ENCODE peak calls at places on chromosomes 16 and 17, in five cellular contexts. I is ovary, V is aorta, Y is heart right ventricle, T is tibial artery. O is an unnamed sample.
A peak's percentile ranks its signal among the peaks of the same experiment; 100 is the strongest.

GRCh38 chr16:21227886-21228285 is 5.6 kb upstream of the ANKS4B start:
- DNase-seq in V (no peak), I (no peak), T (no peak), Y (no peak), O (no peak)

GRCh38 chr17:76943781-76944213 is 75.6 kb downstream of the MGAT5B start:
- DNase-seq in Y (no peak), V (no peak), I (no peak), T (no peak), O (no peak)

GRCh38 chr16:4370570-4371480 is 823 bp upstream of the VASN start:
- DNase-seq in V (peak; percentile 95), T (peak; percentile 94), Y (peak; percentile 82), I (peak; percentile 94), O (peak; percentile 84)

GRCh38 chr17:4004517-4005295 is 40.5 kb upstream of the ATP2A3 start:
- DNase-seq in V (peak; percentile 62), Y (peak; percentile 41), T (no peak), I (peak; percentile 73), O (peak; percentile 71)

GRCh38 chr17:64063766-64064224 is 43.4 kb upstream of the ICAM2 start:
- DNase-seq in I (peak; percentile 57), V (no peak), T (peak; percentile 47), Y (peak; percentile 43), O (peak; percentile 48)

GRCh38 chr17:35846055-35846809 is 22.5 kb downstream of the HEATR9 start:
- DNase-seq in I (no peak), T (no peak), Y (no peak), V (no peak), O (no peak)

GRCh38 chr17:79810138-79811027 is 13.5 kb upstream of the CBX8 start:
- DNase-seq in Y (peak; percentile 60), V (peak; percentile 77), T (no peak), I (no peak), O (peak; percentile 60)

GRCh38 chr17:58334661-58335060 is 6.1 kb upstream of the TSPOAP1 start:
- DNase-seq in I (no peak), V (no peak), T (no peak), Y (no peak), O (no peak)

GRCh38 chr16:57540906-57541753 is 1.3 kb upstream of the ADGRG5 start:
- DNase-seq in Y (peak; percentile 2), I (peak; percentile 32), V (no peak), T (no peak), O (no peak)

GRCh38 chr17:33436321-33436720 is 143.2 kb upstream of the ASIC2 start:
- DNase-seq in T (no peak), Y (no peak), V (no peak), I (no peak), O (no peak)

GRCh38 chr17:79732804-79733691 is 2.3 kb downstream of the ENPP7 start:
- DNase-seq in Y (no peak), V (peak; percentile 66), I (no peak), T (no peak), O (no peak)

GRCh38 chr17:27993723-27994310 is 48.7 kb upstream of the NLK start:
- DNase-seq in T (no peak), V (no peak), I (no peak), Y (no peak), O (no peak)

GRCh38 chr16:68219708-68220378 is 16.1 kb downstream of the ESRP2 start:
- DNase-seq in V (no peak), Y (no peak), T (no peak), I (no peak), O (no peak)

GRCh38 chr16:70691223-70692129 is 5.6 kb upstream of the MTSS2 start:
- DNase-seq in Y (peak; percentile 88), V (peak; percentile 95), T (peak; percentile 93), I (peak; percentile 74), O (peak; percentile 88)

GRCh38 chr16:87267566-87267965 is 49.6 kb downstream of the C16orf95 start:
- DNase-seq in I (no peak), Y (no peak), T (no peak), V (no peak), O (no peak)

GRCh38 chr17:44919411-44919810 is 4.1 kb upstream of the GFAP start:
- DNase-seq in Y (no peak), T (no peak), V (peak; percentile 4), I (peak; percentile 16), O (no peak)

GRCh38 chr17:27532269-27533067 is 76.2 kb downstream of the KSR1 start:
- DNase-seq in V (peak; percentile 76), I (no peak), T (peak; percentile 31), Y (no peak), O (peak; percentile 21)

GRCh38 chr17:38606646-38607611 is 1.2 kb upstream of the SRCIN1 start:
- DNase-seq in I (no peak), T (no peak), V (no peak), Y (peak; percentile 64), O (peak; percentile 33)

GRCh38 chr17:78745407-78746088 is 36.5 kb downstream of the CYTH1 start:
- DNase-seq in I (no peak), T (no peak), Y (peak; percentile 54), V (no peak), O (no peak)

GRCh38 chr17:608911-609882 is 105.4 kb downstream of the VPS53 start:
- DNase-seq in I (no peak), Y (no peak), T (no peak), V (no peak), O (no peak)

GRCh38 chr16:68237243-68238028 is 1.5 kb upstream of the ESRP2 start:
- DNase-seq in I (peak; percentile 99), V (peak; percentile 99), Y (peak; percentile 98), T (peak; percentile 98), O (peak; percentile 97)

GRCh38 chr16:48632137-48632774 is 22.3 kb upstream of the N4BP1 start:
- DNase-seq in Y (no peak), V (no peak), T (no peak), I (no peak), O (no peak)

GRCh38 chr17:73215414-73215813 is 22.6 kb downstream of the COG1 start:
- DNase-seq in T (no peak), V (no peak), I (no peak), Y (no peak), O (no peak)

GRCh38 chr16:64206877-64207276 is 915.0 kb downstream of the CDH11 start:
- DNase-seq in V (no peak), I (no peak), Y (peak; percentile 11), T (no peak), O (no peak)

GRCh38 chr17:49992933-49993422 is 2.0 kb downstream of the DLX3 start:
- DNase-seq in Y (no peak), I (no peak), V (no peak), T (no peak), O (no peak)

GRCh38 chr16:21626659-21627277 is 25.6 kb downstream of the IGSF6 start:
- DNase-seq in Y (no peak), T (peak; percentile 43), I (no peak), V (no peak), O (no peak)

GRCh38 chr17:82267575-82268379 is 5.7 kb downstream of the CSNK1D start:
- DNase-seq in V (peak; percentile 96), Y (peak; percentile 92), I (peak; percentile 87), T (peak; percentile 96), O (peak; percentile 97)

GRCh38 chr16:59886021-59886420 is 1151.9 kb upstream of the GOT2 start:
- DNase-seq in I (no peak), Y (peak; percentile 53), T (peak; percentile 37), V (peak; percentile 46), O (peak; percentile 39)

GRCh38 chr17:7848665-7849184 is 6.1 kb upstream of the TMEM88 start:
- DNase-seq in Y (no peak), T (no peak), V (no peak), I (no peak), O (no peak)

GRCh38 chr17:7850970-7851437 is 3.9 kb upstream of the TMEM88 start:
- DNase-seq in I (peak; percentile 55), T (no peak), V (no peak), Y (peak; percentile 12), O (peak; percentile 52)

GRCh38 chr17:7851438-7852261 is 3.2 kb upstream of the TMEM88 start:
- DNase-seq in T (peak; percentile 79), V (peak; percentile 94), I (peak; percentile 95), Y (peak; percentile 91), O (peak; percentile 96)

GRCh38 chr17:7849185-7850117 is 5.4 kb upstream of the TMEM88 start:
- DNase-seq in Y (no peak), T (no peak), I (peak; percentile 50), V (no peak), O (peak; percentile 58)

GRCh38 chr17:7850118-7850504 is 4.8 kb upstream of the TMEM88 start:
- DNase-seq in V (no peak), I (no peak), Y (no peak), T (no peak), O (no peak)
- H3K36me3 ChIP-seq in V (peaks cover 2% of the 10 kb centered on the region), I (no peaks in the 10 kb centered on the region), Y (peaks cover 85% of the 10 kb centered on the region), T (peaks cover 51% of the 10 kb centered on the region), O (peaks cover 89% of the 10 kb centered on the region)

GRCh38 chr17:66814570-66814969 is 20.3 kb upstream of the CACNG5 start:
- DNase-seq in Y (no peak), T (no peak), V (no peak), I (no peak), O (no peak)
- H3K36me3 ChIP-seq in Y (no peaks in the 10 kb centered on the region), T (no peaks in the 10 kb centered on the region), V (no peaks in the 10 kb centered on the region), I (no peaks in the 10 kb centered on the region), O (no peaks in the 10 kb centered on the region)

DNA sequence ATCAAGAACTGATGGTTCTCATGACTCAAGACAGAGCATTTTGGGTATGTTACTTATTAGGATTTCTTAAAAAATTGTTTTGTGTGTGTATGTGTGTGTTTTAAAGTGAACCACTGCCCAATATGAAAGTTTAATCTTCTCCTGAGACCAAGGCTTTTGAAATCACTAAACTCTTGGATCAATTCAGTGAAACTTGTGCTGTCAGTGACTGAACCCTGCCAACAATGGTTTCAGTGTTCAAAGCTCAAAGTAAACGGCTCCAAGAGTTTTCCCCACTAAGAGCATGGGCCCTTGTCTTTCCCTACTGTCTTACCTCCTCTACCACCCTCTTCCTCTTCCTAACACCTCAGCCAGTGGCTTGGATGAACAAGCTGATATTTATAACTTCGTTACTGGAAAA is 22.0 kb downstream of the NFE2L1 start:
- DNase-seq in Y (no peak), V (no peak), I (no peak), T (no peak), O (no peak)
- H3K36me3 ChIP-seq in Y (peaks cover 70% of the 10 kb centered on the region), V (no peaks in the 10 kb centered on the region), I (no peaks in the 10 kb centered on the region), T (peaks cover 20% of the 10 kb centered on the region), O (no peaks in the 10 kb centered on the region)

GRCh38 chr16:24052466-24053324 is 203.4 kb upstream of the CACNG3 start:
- DNase-seq in Y (no peak), V (no peak), T (no peak), I (no peak), O (no peak)
- H3K36me3 ChIP-seq in Y (no peaks in the 10 kb centered on the region), V (no peaks in the 10 kb centered on the region), T (no peaks in the 10 kb centered on the region), I (no peaks in the 10 kb centered on the region), O (no peaks in the 10 kb centered on the region)

DNA sequence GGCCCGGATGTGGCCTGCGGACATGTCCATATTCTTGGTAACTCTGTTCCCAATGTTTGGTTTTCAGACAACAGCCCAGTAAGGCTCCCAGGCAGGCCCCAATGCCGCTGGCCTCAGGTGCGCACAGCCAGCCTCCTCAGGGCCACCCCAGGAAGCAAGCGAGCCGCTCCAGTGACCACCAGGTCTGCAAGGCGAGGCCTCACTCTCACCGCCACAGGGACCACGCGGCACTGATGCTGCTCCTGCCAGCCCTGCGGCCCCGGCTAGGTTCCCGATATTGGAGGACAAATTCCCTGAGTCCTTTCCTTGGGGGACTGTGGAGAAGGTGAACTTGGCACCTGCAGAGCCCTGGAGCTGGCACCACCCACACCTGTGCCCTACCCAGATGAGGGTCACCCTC is 19.0 kb downstream of the PDIA2 start:
- DNase-seq in Y (no peak), I (no peak), T (no peak), V (no peak), O (no peak)
- H3K36me3 ChIP-seq in Y (peaks cover 67% of the 10 kb centered on the region), I (no peaks in the 10 kb centered on the region), T (peaks cover 30% of the 10 kb centered on the region), V (peaks cover 2% of the 10 kb centered on the region), O (no peaks in the 10 kb centered on the region)

GRCh38 chr16:88580371-88580770 is 10.2 kb downstream of the ZC3H18 start:
- DNase-seq in I (no peak), T (no peak), V (no peak), Y (no peak), O (no peak)
- H3K36me3 ChIP-seq in I (no peaks in the 10 kb centered on the region), T (peaks cover 26% of the 10 kb centered on the region), V (peaks cover 3% of the 10 kb centered on the region), Y (peaks cover 77% of the 10 kb centered on the region), O (peaks cover 69% of the 10 kb centered on the region)

GRCh38 chr17:17180741-17181525 is 25.2 kb downstream of the PLD6 start:
- DNase-seq in Y (peak; percentile 46), T (no peak), V (no peak), I (no peak), O (no peak)
- H3K36me3 ChIP-seq in Y (peaks cover 91% of the 10 kb centered on the region), T (peaks cover 84% of the 10 kb centered on the region), V (peaks cover 4% of the 10 kb centered on the region), I (no peaks in the 10 kb centered on the region), O (peaks cover 14% of the 10 kb centered on the region)

O was measured in psoas muscle.